ENCODE peak calls at places on chromosomes 2 and 18, in four cellular contexts. One of them, this sample, is unnamed. For H3K27me3, the result is how much of the 10 kb centered on the place peaks cover.

GRCh38 chr2:72694715-72695496 is 130.9 kb downstream of the EXOC6B start:
- DNase-seq in tibial artery: no peak
- DNase-seq in endothelial cell of umbilical vein: peak
- DNase-seq in left lung: peak
- DNase-seq in this sample: no peak

GRCh38 chr2:196103626-196104025 is 35.0 kb upstream of the DNAH7 start:
- DNase-seq in tibial artery: no peak
- DNase-seq in endothelial cell of umbilical vein: no peak
- DNase-seq in left lung: no peak
- DNase-seq in this sample: no peak

GRCh38 chr2:21020668-21021288 is 23.1 kb downstream of the APOB start:
- DNase-seq in endothelial cell of umbilical vein: no peak
- DNase-seq in tibial artery: no peak
- DNase-seq in left lung: no peak
- DNase-seq in this sample: no peak

GRCh38 chr2:105824446-105824845 is 79.7 kb downstream of the NCK2 start:
- DNase-seq in tibial artery: no peak
- DNase-seq in left lung: no peak
- DNase-seq in endothelial cell of umbilical vein: no peak
- DNase-seq in this sample: no peak

GRCh38 chr2:239223330-239224248 is 177.2 kb downstream of the HDAC4 start:
- DNase-seq in left lung: no peak
- DNase-seq in tibial artery: peak
- DNase-seq in endothelial cell of umbilical vein: no peak
- DNase-seq in this sample: no peak

GRCh38 chr18:31203794-31204148 is 41.1 kb upstream of the DSC1 start:
- DNase-seq in left lung: no peak
- DNase-seq in endothelial cell of umbilical vein: no peak
- DNase-seq in tibial artery: no peak
- DNase-seq in this sample: no peak

GRCh38 chr2:17538022-17538843 is 2.3 kb upstream of the VSNL1 start:
- DNase-seq in endothelial cell of umbilical vein: peak
- DNase-seq in tibial artery: no peak
- DNase-seq in left lung: no peak
- DNase-seq in this sample: no peak

GRCh38 chr2:174449033-174449432 is 37.8 kb downstream of the GPR155 start:
- DNase-seq in tibial artery: no peak
- DNase-seq in endothelial cell of umbilical vein: no peak
- DNase-seq in left lung: no peak
- DNase-seq in this sample: no peak

GRCh38 chr2:164155558-164155957 is 419.8 kb upstream of the FIGN start:
- DNase-seq in left lung: no peak
- DNase-seq in endothelial cell of umbilical vein: no peak
- DNase-seq in tibial artery: no peak
- DNase-seq in this sample: no peak

GRCh38 chr2:215961981-215962380 is 51.4 kb downstream of the MREG start:
- DNase-seq in endothelial cell of umbilical vein: no peak
- DNase-seq in tibial artery: no peak
- DNase-seq in left lung: no peak
- DNase-seq in this sample: no peak

GRCh38 chr18:46460754-46461153 is 196.3 kb downstream of the LOXHD1 start:
- DNase-seq in tibial artery: no peak
- DNase-seq in left lung: no peak
- DNase-seq in endothelial cell of umbilical vein: no peak
- DNase-seq in this sample: no peak

GRCh38 chr18:13611058-13611615 is 115.2 kb downstream of the FAM210A start:
- DNase-seq in endothelial cell of umbilical vein: peak
- DNase-seq in tibial artery: peak
- DNase-seq in left lung: no peak
- DNase-seq in this sample: no peak

GRCh38 chr2:10798783-10799182 is 13.8 kb downstream of the PDIA6 start:
- DNase-seq in left lung: no peak
- DNase-seq in tibial artery: no peak
- DNase-seq in endothelial cell of umbilical vein: no peak
- DNase-seq in this sample: no peak
- TF ChIP-seq CTCF in left lung: no peak
- TF ChIP-seq CTCF in tibial artery: no peak
- TF ChIP-seq CTCF in endothelial cell of umbilical vein: no peak
- TF ChIP-seq CTCF in this sample: no peak

DNA sequence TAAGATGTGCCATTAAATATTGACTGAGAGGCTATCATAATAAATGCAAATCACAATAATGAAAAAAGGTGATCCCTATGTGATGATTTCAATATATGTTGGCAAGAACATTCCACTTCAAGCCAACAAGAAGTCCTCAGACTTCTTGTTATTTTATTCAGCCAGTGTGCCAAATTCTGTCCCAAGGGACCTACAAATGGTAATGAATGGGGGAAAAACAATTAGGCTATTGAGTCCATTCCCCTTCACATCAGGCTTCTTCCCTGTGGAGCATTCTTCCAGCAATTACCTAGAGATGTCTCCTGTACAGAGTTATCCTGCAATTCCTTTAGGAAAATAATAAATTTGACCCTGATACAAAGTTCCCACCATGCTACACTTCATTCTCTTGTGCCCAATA is 144.4 kb downstream of the PIEZO2 start:
- DNase-seq in tibial artery: no peak
- DNase-seq in left lung: no peak
- DNase-seq in endothelial cell of umbilical vein: no peak
- DNase-seq in this sample: no peak
- H3K27ac ChIP-seq in tibial artery: no peak
- H3K27ac ChIP-seq in left lung: no peak
- H3K27ac ChIP-seq in endothelial cell of umbilical vein: peak
- H3K27ac ChIP-seq in this sample: no peak

DNA sequence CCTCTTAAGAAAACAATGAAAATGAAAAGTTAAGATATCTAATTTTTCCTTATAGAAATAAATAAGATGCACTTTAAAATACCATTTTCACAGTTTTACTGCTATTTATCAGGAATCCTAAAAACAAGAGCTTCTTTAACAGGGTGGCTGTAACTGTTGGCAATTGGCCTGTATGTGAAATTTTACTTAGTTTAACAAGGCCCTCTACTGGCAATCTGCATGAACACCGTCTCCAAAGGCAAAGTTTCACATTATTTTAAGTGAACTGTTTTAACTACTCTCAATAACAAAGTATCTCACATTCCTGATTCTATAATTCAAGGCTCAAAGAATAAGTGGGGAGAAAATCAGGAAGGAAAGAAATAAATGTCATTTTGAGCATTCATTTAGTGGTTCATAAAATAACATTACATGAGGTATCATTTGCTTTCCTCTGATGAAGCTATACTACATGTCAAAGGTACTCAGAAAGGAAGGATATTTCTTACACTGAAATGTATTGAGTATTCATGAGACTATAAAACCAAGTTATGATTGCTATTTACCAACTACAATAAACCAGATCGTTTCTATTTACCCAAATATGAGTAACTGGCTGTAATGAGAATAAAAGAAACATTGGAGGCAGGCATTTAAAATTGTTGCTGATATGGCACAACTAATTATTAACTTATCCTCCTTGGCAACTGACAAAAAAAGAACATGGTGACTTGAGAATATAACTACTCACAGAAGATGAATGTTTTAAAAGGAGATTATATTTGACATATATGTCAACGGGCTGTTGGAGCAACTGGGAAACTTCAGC is 7.0 kb downstream of the NCKAP5 start:
- DNase-seq in left lung: no peak
- DNase-seq in tibial artery: no peak
- DNase-seq in endothelial cell of umbilical vein: peak
- DNase-seq in this sample: no peak
- H3K27me3 ChIP-seq in left lung: under half
- H3K27me3 ChIP-seq in tibial artery: under half
- H3K27me3 ChIP-seq in endothelial cell of umbilical vein: under half
- H3K27me3 ChIP-seq in this sample: under half

DNA sequence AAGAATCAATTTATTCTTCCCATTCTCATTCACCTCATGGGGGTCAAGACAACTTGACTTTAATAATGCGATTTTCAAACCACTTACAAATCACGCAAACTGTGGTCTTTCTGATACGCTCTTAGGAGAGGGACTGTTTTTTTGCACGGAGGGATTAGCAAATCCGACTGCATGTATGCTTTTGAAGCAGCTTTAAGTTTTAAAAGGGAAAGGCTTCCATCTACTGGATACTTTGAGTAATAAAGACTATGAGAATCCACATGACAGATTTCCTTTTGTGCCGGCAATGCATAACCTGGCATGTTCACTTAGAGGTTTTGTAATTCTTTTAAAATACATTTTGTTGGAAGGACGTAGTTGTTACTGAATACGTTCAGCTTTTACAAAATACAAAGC is 322.9 kb upstream of the KCNJ3 start:
- DNase-seq in left lung: no peak
- DNase-seq in endothelial cell of umbilical vein: peak
- DNase-seq in tibial artery: no peak
- DNase-seq in this sample: no peak
- TF ChIP-seq CTCF in left lung: no peak
- TF ChIP-seq CTCF in endothelial cell of umbilical vein: peak
- TF ChIP-seq CTCF in tibial artery: peak
- TF ChIP-seq CTCF in this sample: no peak

GRCh38 chr2:218397502-218398436 is 1.9 kb upstream of the CTDSP1 start:
- DNase-seq in endothelial cell of umbilical vein: peak
- DNase-seq in left lung: peak
- DNase-seq in tibial artery: peak
- DNase-seq in this sample: no peak
- H3K27ac ChIP-seq in endothelial cell of umbilical vein: peak
- H3K27ac ChIP-seq in left lung: peak
- H3K27ac ChIP-seq in tibial artery: peak
- H3K27ac ChIP-seq in this sample: peak

GRCh38 chr2:101388232-101388631 is 929 bp upstream of the CREG2 start:
- DNase-seq in endothelial cell of umbilical vein: no peak
- DNase-seq in tibial artery: no peak
- DNase-seq in left lung: no peak
- DNase-seq in this sample: no peak

GRCh38 chr2:101387151-101387807 is at the start of gene CREG2:
- DNase-seq in tibial artery: peak
- DNase-seq in endothelial cell of umbilical vein: peak
- DNase-seq in left lung: peak
- DNase-seq in this sample: peak

GRCh38 chr2:101383016-101383541 is 4.2 kb downstream of the CREG2 start:
- DNase-seq in left lung: no peak
- DNase-seq in tibial artery: no peak
- DNase-seq in endothelial cell of umbilical vein: no peak
- DNase-seq in this sample: no peak

GRCh38 chr2:101382406-101382805 is 4.9 kb downstream of the CREG2 start:
- DNase-seq in tibial artery: no peak
- DNase-seq in left lung: no peak
- DNase-seq in endothelial cell of umbilical vein: peak
- DNase-seq in this sample: no peak

GRCh38 chr2:101386599-101387150 is 628 bp downstream of the CREG2 start:
- DNase-seq in endothelial cell of umbilical vein: no peak
- DNase-seq in tibial artery: no peak
- DNase-seq in left lung: no peak
- DNase-seq in this sample: no peak
- H3K27me3 ChIP-seq in endothelial cell of umbilical vein: under half
- H3K27me3 ChIP-seq in tibial artery: half or more
- H3K27me3 ChIP-seq in left lung: half or more
- H3K27me3 ChIP-seq in this sample: under half

DNA sequence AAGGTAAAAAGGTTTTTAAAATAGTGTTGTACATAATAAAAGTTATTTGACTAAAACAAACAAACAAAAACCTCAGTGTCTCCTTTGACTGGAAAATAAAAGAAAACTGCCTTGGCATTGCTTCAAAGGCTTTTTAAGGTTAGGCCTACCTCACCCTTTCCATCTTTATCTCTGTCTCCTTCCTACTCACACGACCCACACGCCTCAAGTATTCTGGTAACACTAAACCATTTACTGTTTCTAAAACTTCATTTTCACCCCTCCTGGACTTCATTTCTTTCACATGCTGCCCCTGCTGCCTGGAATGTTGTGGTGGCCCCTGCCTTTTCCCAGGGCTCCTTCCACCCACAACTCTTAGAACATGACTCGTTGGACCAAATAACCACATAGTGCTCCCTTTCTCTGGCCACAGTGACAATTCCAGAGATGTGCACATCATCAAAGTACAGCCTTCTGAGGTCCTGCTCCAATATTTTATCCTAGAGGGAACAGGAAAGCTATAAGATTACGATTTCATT is 54.0 kb downstream of the ERBB4 start:
- DNase-seq in left lung: no peak
- DNase-seq in tibial artery: no peak
- DNase-seq in endothelial cell of umbilical vein: no peak
- DNase-seq in this sample: no peak
- TF ChIP-seq CTCF in left lung: no peak
- TF ChIP-seq CTCF in tibial artery: no peak
- TF ChIP-seq CTCF in endothelial cell of umbilical vein: no peak
- TF ChIP-seq CTCF in this sample: no peak

DNA sequence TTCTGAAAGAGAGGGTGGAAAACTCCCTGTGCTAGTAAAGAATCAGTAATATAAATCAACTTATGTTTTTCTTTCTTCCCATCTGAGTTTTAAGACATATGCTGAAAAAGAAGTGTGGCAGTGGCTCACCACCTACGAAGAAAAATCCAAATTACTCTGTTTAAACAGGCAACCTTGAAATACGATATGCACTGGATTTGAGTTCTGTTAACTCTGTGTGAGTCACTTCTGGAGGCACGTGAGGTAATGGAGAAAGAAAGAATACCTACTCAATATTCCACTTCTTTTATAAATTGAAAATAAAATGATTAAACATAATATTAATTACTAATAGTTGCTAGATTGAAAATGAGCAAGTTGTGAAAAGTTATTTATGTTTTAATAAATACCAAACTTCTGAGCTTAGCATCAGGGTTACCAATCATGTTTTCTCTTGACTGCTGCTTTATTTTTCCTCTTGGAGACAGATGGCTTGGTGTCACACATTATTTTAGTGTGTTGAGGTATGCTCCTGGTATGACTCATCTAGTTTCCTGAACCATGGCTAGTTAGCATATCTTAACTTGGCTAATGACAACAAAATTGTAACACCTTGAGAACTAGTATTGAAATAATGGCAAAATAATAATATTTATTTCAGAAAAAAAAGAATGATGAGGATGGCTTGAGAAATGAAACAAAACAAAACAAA is 1705.5 kb upstream of the PIK3C3 start:
- DNase-seq in endothelial cell of umbilical vein: no peak
- DNase-seq in left lung: no peak
- DNase-seq in tibial artery: no peak
- DNase-seq in this sample: no peak
- H3K27ac ChIP-seq in endothelial cell of umbilical vein: no peak
- H3K27ac ChIP-seq in left lung: no peak
- H3K27ac ChIP-seq in tibial artery: no peak
- H3K27ac ChIP-seq in this sample: no peak

GRCh38 chr18:28793911-28794310 is 617.0 kb upstream of the CDH2 start:
- DNase-seq in tibial artery: no peak
- DNase-seq in left lung: no peak
- DNase-seq in endothelial cell of umbilical vein: peak
- DNase-seq in this sample: no peak
- H3K27me3 ChIP-seq in tibial artery: under half
- H3K27me3 ChIP-seq in left lung: under half
- H3K27me3 ChIP-seq in endothelial cell of umbilical vein: under half
- H3K27me3 ChIP-seq in this sample: under half

This sample was measured in CD4-positive, alpha-beta T cell.